ENCODE peak calls at places on chromosomes 1 and 21, in nine cellular contexts. One of them, this sample, is unnamed.

GRCh38 chr21:25457411-25457810 is 149.9 kb downstream of the MRPL39 start:
- DNase-seq in transverse colon: no peak
- DNase-seq in neural progenitor cell: no peak
- DNase-seq in endothelial cell: no peak
- DNase-seq in B cell: peak; percentile 53
- DNase-seq in bronchial epithelial cell: peak; percentile 70
- DNase-seq in coronary artery: no peak
- DNase-seq in left ventricle myocardium inferior: no peak
- DNase-seq in IMR-90: peak; percentile 85
- DNase-seq in this sample: no peak

GRCh38 chr1:165598676-165599059 is 32.4 kb upstream of the MGST3 start:
- DNase-seq in bronchial epithelial cell: peak; percentile 25
- DNase-seq in neural progenitor cell: no peak
- DNase-seq in transverse colon: no peak
- DNase-seq in B cell: no peak
- DNase-seq in left ventricle myocardium inferior: no peak
- DNase-seq in coronary artery: no peak
- DNase-seq in endothelial cell: no peak
- DNase-seq in IMR-90: no peak
- DNase-seq in this sample: no peak

GRCh38 chr1:9180077-9180819 is 51.3 kb upstream of the GPR157 start:
- DNase-seq in coronary artery: no peak
- DNase-seq in transverse colon: no peak
- DNase-seq in B cell: no peak
- DNase-seq in bronchial epithelial cell: peak; percentile 72
- DNase-seq in neural progenitor cell: no peak
- DNase-seq in endothelial cell: no peak
- DNase-seq in IMR-90: peak; percentile 62
- DNase-seq in left ventricle myocardium inferior: no peak
- DNase-seq in this sample: no peak

GRCh38 chr21:32132409-32132808 is 146.4 kb downstream of the MIS18A start:
- DNase-seq in left ventricle myocardium inferior: no peak
- DNase-seq in B cell: no peak
- DNase-seq in endothelial cell: no peak
- DNase-seq in bronchial epithelial cell: no peak
- DNase-seq in IMR-90: no peak
- DNase-seq in coronary artery: no peak
- DNase-seq in neural progenitor cell: no peak
- DNase-seq in transverse colon: no peak
- DNase-seq in this sample: no peak

GRCh38 chr1:59487335-59488031 is 190.6 kb downstream of the FGGY start:
- DNase-seq in transverse colon: no peak
- DNase-seq in neural progenitor cell: no peak
- DNase-seq in B cell: no peak
- DNase-seq in coronary artery: no peak
- DNase-seq in endothelial cell: no peak
- DNase-seq in bronchial epithelial cell: peak; percentile 89
- DNase-seq in IMR-90: peak; percentile 34
- DNase-seq in left ventricle myocardium inferior: no peak
- DNase-seq in this sample: no peak

GRCh38 chr21:25330266-25330665 is 277.0 kb downstream of the MRPL39 start:
- DNase-seq in neural progenitor cell: no peak
- DNase-seq in coronary artery: no peak
- DNase-seq in IMR-90: peak; percentile 61
- DNase-seq in endothelial cell: no peak
- DNase-seq in B cell: no peak
- DNase-seq in bronchial epithelial cell: no peak
- DNase-seq in transverse colon: no peak
- DNase-seq in left ventricle myocardium inferior: no peak
- DNase-seq in this sample: no peak

GRCh38 chr1:44068442-44068861 is 37.2 kb upstream of the SLC6A9 start:
- DNase-seq in endothelial cell: no peak
- DNase-seq in neural progenitor cell: no peak
- DNase-seq in IMR-90: no peak
- DNase-seq in transverse colon: no peak
- DNase-seq in bronchial epithelial cell: no peak
- DNase-seq in left ventricle myocardium inferior: no peak
- DNase-seq in B cell: peak; percentile 37
- DNase-seq in coronary artery: no peak
- DNase-seq in this sample: no peak

GRCh38 chr1:91830242-91831131 is 55.5 kb downstream of the TGFBR3 start:
- DNase-seq in transverse colon: peak; percentile 67
- DNase-seq in bronchial epithelial cell: peak; percentile 28
- DNase-seq in IMR-90: peak; percentile 91
- DNase-seq in left ventricle myocardium inferior: peak; percentile 80
- DNase-seq in coronary artery: peak; percentile 85
- DNase-seq in neural progenitor cell: no peak
- DNase-seq in endothelial cell: no peak
- DNase-seq in B cell: no peak
- DNase-seq in this sample: no peak

GRCh38 chr1:204262506-204263239 is 48.9 kb upstream of the GOLT1A start:
- DNase-seq in IMR-90: no peak
- DNase-seq in endothelial cell: no peak
- DNase-seq in left ventricle myocardium inferior: peak; percentile 5
- DNase-seq in bronchial epithelial cell: no peak
- DNase-seq in coronary artery: no peak
- DNase-seq in transverse colon: no peak
- DNase-seq in neural progenitor cell: no peak
- DNase-seq in B cell: no peak
- DNase-seq in this sample: no peak

GRCh38 chr1:197984273-197984672 is 67.1 kb downstream of the LHX9 start:
- DNase-seq in left ventricle myocardium inferior: no peak
- DNase-seq in B cell: no peak
- DNase-seq in transverse colon: no peak
- DNase-seq in endothelial cell: no peak
- DNase-seq in neural progenitor cell: no peak
- DNase-seq in coronary artery: no peak
- DNase-seq in bronchial epithelial cell: peak; percentile 34
- DNase-seq in IMR-90: peak; percentile 38
- DNase-seq in this sample: no peak

GRCh38 chr1:66937529-66938234 is 12.9 kb downstream of the MIER1 start:
- DNase-seq in endothelial cell: no peak
- DNase-seq in bronchial epithelial cell: no peak
- DNase-seq in IMR-90: no peak
- DNase-seq in neural progenitor cell: no peak
- DNase-seq in left ventricle myocardium inferior: no peak
- DNase-seq in coronary artery: no peak
- DNase-seq in B cell: no peak
- DNase-seq in transverse colon: no peak
- DNase-seq in this sample: no peak

GRCh38 chr1:209723761-209724693 is 19.4 kb downstream of the HSD11B1 start:
- DNase-seq in IMR-90: no peak
- DNase-seq in transverse colon: no peak
- DNase-seq in left ventricle myocardium inferior: no peak
- DNase-seq in endothelial cell: no peak
- DNase-seq in neural progenitor cell: no peak
- DNase-seq in coronary artery: no peak
- DNase-seq in B cell: no peak
- DNase-seq in bronchial epithelial cell: no peak
- DNase-seq in this sample: no peak

GRCh38 chr1:202161151-202162048 is 998 bp upstream of the PTPN7 start:
- DNase-seq in B cell: no peak
- DNase-seq in left ventricle myocardium inferior: no peak
- DNase-seq in coronary artery: no peak
- DNase-seq in bronchial epithelial cell: no peak
- DNase-seq in neural progenitor cell: no peak
- DNase-seq in transverse colon: no peak
- DNase-seq in endothelial cell: no peak
- DNase-seq in IMR-90: no peak
- DNase-seq in this sample: no peak

GRCh38 chr1:11707621-11708276 is 16.2 kb downstream of the DRAXIN start:
- DNase-seq in transverse colon: peak; percentile 28
- DNase-seq in bronchial epithelial cell: no peak
- DNase-seq in endothelial cell: no peak
- DNase-seq in neural progenitor cell: no peak
- DNase-seq in left ventricle myocardium inferior: peak; percentile 78
- DNase-seq in coronary artery: no peak
- DNase-seq in IMR-90: no peak
- DNase-seq in B cell: no peak
- DNase-seq in this sample: no peak

GRCh38 chr21:45559216-45560105 is 17.2 kb upstream of the SLC19A1 start:
- DNase-seq in transverse colon: no peak
- DNase-seq in bronchial epithelial cell: no peak
- DNase-seq in left ventricle myocardium inferior: peak; percentile 3
- DNase-seq in endothelial cell: no peak
- DNase-seq in neural progenitor cell: no peak
- DNase-seq in coronary artery: peak; percentile 55
- DNase-seq in IMR-90: no peak
- DNase-seq in B cell: peak; percentile 20
- DNase-seq in this sample: no peak
- TF ChIP-seq CTCF in transverse colon: no peak
- TF ChIP-seq CTCF in bronchial epithelial cell: no peak
- TF ChIP-seq CTCF in left ventricle myocardium inferior: no peak
- TF ChIP-seq CTCF in endothelial cell: no peak
- TF ChIP-seq CTCF in neural progenitor cell: no peak
- TF ChIP-seq CTCF in coronary artery: no peak
- TF ChIP-seq CTCF in IMR-90: no peak
- TF ChIP-seq CTCF in B cell: no peak
- TF ChIP-seq CTCF in this sample: no peak

GRCh38 chr1:41440321-41441090 is 44.0 kb downstream of the EDN2 start:
- DNase-seq in bronchial epithelial cell: peak; percentile 13
- DNase-seq in IMR-90: no peak
- DNase-seq in B cell: no peak
- DNase-seq in transverse colon: no peak
- DNase-seq in endothelial cell: no peak
- DNase-seq in neural progenitor cell: no peak
- DNase-seq in coronary artery: no peak
- DNase-seq in left ventricle myocardium inferior: no peak
- DNase-seq in this sample: no peak

GRCh38 chr1:41446851-41447610 is 37.5 kb downstream of the EDN2 start:
- DNase-seq in IMR-90: no peak
- DNase-seq in left ventricle myocardium inferior: no peak
- DNase-seq in coronary artery: no peak
- DNase-seq in transverse colon: no peak
- DNase-seq in B cell: no peak
- DNase-seq in endothelial cell: no peak
- DNase-seq in neural progenitor cell: no peak
- DNase-seq in bronchial epithelial cell: no peak
- DNase-seq in this sample: no peak

GRCh38 chr1:41442697-41443251 is 41.7 kb downstream of the EDN2 start:
- DNase-seq in IMR-90: no peak
- DNase-seq in endothelial cell: no peak
- DNase-seq in bronchial epithelial cell: no peak
- DNase-seq in coronary artery: no peak
- DNase-seq in neural progenitor cell: no peak
- DNase-seq in transverse colon: no peak
- DNase-seq in left ventricle myocardium inferior: no peak
- DNase-seq in B cell: no peak
- DNase-seq in this sample: no peak

GRCh38 chr1:41444796-41445195 is 39.7 kb downstream of the EDN2 start:
- DNase-seq in endothelial cell: no peak
- DNase-seq in B cell: no peak
- DNase-seq in neural progenitor cell: no peak
- DNase-seq in transverse colon: no peak
- DNase-seq in bronchial epithelial cell: no peak
- DNase-seq in IMR-90: no peak
- DNase-seq in left ventricle myocardium inferior: no peak
- DNase-seq in coronary artery: no peak
- DNase-seq in this sample: no peak

GRCh38 chr1:41444246-41444645 is 40.2 kb downstream of the EDN2 start:
- DNase-seq in B cell: no peak
- DNase-seq in IMR-90: no peak
- DNase-seq in coronary artery: no peak
- DNase-seq in transverse colon: no peak
- DNase-seq in neural progenitor cell: no peak
- DNase-seq in endothelial cell: no peak
- DNase-seq in left ventricle myocardium inferior: no peak
- DNase-seq in bronchial epithelial cell: no peak
- DNase-seq in this sample: no peak
- TF ChIP-seq CTCF in B cell: no peak
- TF ChIP-seq CTCF in IMR-90: no peak
- TF ChIP-seq CTCF in coronary artery: no peak
- TF ChIP-seq CTCF in transverse colon: no peak
- TF ChIP-seq CTCF in neural progenitor cell: peak; percentile 39
- TF ChIP-seq CTCF in endothelial cell: peak; percentile 17
- TF ChIP-seq CTCF in left ventricle myocardium inferior: peak; percentile 12
- TF ChIP-seq CTCF in bronchial epithelial cell: no peak
- TF ChIP-seq CTCF in this sample: peak; percentile 17

GRCh38 chr1:92913093-92913819 is 48.0 kb downstream of the DIPK1A start:
- DNase-seq in IMR-90: no peak
- DNase-seq in B cell: no peak
- DNase-seq in endothelial cell: no peak
- DNase-seq in coronary artery: no peak
- DNase-seq in left ventricle myocardium inferior: no peak
- DNase-seq in transverse colon: no peak
- DNase-seq in neural progenitor cell: no peak
- DNase-seq in bronchial epithelial cell: peak; percentile 35
- DNase-seq in this sample: no peak
- TF ChIP-seq CTCF in IMR-90: no peak
- TF ChIP-seq CTCF in B cell: no peak
- TF ChIP-seq CTCF in endothelial cell: no peak
- TF ChIP-seq CTCF in coronary artery: no peak
- TF ChIP-seq CTCF in left ventricle myocardium inferior: no peak
- TF ChIP-seq CTCF in transverse colon: no peak
- TF ChIP-seq CTCF in neural progenitor cell: no peak
- TF ChIP-seq CTCF in bronchial epithelial cell: no peak
- TF ChIP-seq CTCF in this sample: no peak

DNA sequence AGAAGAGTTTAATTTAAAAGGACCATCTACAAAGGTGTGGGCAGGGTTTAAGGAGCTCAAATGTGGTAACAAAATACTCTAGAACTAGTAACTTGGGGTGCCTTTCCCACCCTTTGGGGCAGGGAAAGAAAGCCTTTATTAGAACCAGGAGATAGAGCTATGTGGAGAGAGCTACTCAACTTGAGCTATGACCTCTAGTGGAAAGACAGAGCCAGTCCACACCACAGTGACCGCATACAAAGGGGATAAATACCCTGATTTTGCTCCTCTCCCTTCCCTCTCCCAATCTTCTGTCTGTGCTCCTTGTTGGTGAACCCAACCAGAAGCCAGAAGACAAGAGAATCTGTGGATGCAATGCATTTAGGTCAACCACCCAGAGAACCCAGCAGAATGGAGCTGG is 54.4 kb upstream of the JAK1 start:
- DNase-seq in endothelial cell: no peak
- DNase-seq in neural progenitor cell: peak; percentile 8
- DNase-seq in transverse colon: no peak
- DNase-seq in B cell: no peak
- DNase-seq in bronchial epithelial cell: peak; percentile 8
- DNase-seq in IMR-90: peak; percentile 5
- DNase-seq in coronary artery: no peak
- DNase-seq in left ventricle myocardium inferior: no peak
- DNase-seq in this sample: no peak
- TF ChIP-seq CTCF in endothelial cell: no peak
- TF ChIP-seq CTCF in neural progenitor cell: peak; percentile 28
- TF ChIP-seq CTCF in transverse colon: no peak
- TF ChIP-seq CTCF in B cell: peak; percentile 16
- TF ChIP-seq CTCF in bronchial epithelial cell: peak; percentile 44
- TF ChIP-seq CTCF in IMR-90: peak; percentile 31
- TF ChIP-seq CTCF in coronary artery: no peak
- TF ChIP-seq CTCF in left ventricle myocardium inferior: peak; percentile 48
- TF ChIP-seq CTCF in this sample: peak; percentile 14

This sample was measured in CD14-positive monocyte.